ENCODE peak calls at places on chromosomes 11 and 22, in ten cellular contexts. K, S, J, F, R, B, Q, D, O and X are unnamed samples.

GRCh38 chr11:28139848-28140415 is 31.7 kb downstream of the METTL15 start:
- DNase-seq in B (no peak), S (no peak), R (no peak), J (no peak), F (no peak), Q (no peak), O (no peak), K (no peak), D (no peak), X (no peak)

GRCh38 chr11:10604340-10604748 is 35.9 kb upstream of the LYVE1 start:
- DNase-seq in B (no peak), S (no peak), O (no peak), J (no peak), R (no peak), F (no peak), Q (no peak), K (peak; percentile 38), D (no peak), X (no peak)

GRCh38 chr11:113384551-113384950 is 3.0 kb upstream of the ANKK1 start:
- DNase-seq in F (no peak), K (no peak), S (peak; percentile 89), R (no peak), J (peak; percentile 74), Q (no peak), B (no peak), O (no peak), D (peak; percentile 88), X (peak; percentile 58)

GRCh38 chr11:110196241-110196754 is 100.1 kb downstream of the RDX start:
- DNase-seq in J (peak; percentile 77), Q (no peak), K (peak; percentile 27), F (no peak), O (no peak), S (peak; percentile 79), B (no peak), R (peak; percentile 66), D (no peak), X (peak; percentile 37)

GRCh38 chr22:21791635-21792625 is 56.3 kb upstream of the YPEL1 start:
- DNase-seq in K (no peak), S (peak; percentile 40), D (no peak), Q (no peak), R (no peak), B (no peak), F (no peak), J (no peak), O (no peak), X (no peak)

GRCh38 chr22:19820880-19821522 is 33.7 kb downstream of the GNB1L start:
- DNase-seq in D (no peak), B (no peak), S (no peak), K (no peak), F (peak; percentile 47), O (peak; percentile 73), R (no peak), J (no peak), Q (no peak), X (no peak)

GRCh38 chr22:45934659-45935341 is 42.2 kb downstream of the WNT7B start:
- DNase-seq in F (peak; percentile 79), J (peak; percentile 75), S (peak; percentile 65), R (peak; percentile 81), Q (peak; percentile 8), D (no peak), B (no peak), K (peak; percentile 44), O (no peak), X (peak; percentile 77)

GRCh38 chr11:35126000-35126878 is 12.7 kb upstream of the CD44 start:
- DNase-seq in O (no peak), Q (no peak), F (no peak), B (no peak), J (no peak), D (no peak), K (no peak), S (no peak), R (no peak), X (no peak)

GRCh38 chr11:62566247-62566646 is 7.4 kb downstream of the EEF1G start:
- DNase-seq in B (no peak), D (no peak), K (no peak), R (no peak), J (no peak), O (no peak), F (no peak), Q (no peak), S (no peak), X (no peak)

GRCh38 chr11:117945047-117945820 is 16.0 kb upstream of the TMPRSS13 start:
- DNase-seq in J (no peak), Q (no peak), F (peak; percentile 45), K (peak; percentile 23), R (no peak), B (no peak), O (no peak), D (no peak), S (no peak), X (no peak)

GRCh38 chr22:49632199-49633009 is 195.3 kb downstream of the BRD1 start:
- DNase-seq in J (peak; percentile 12), R (no peak), Q (no peak), D (peak; percentile 39), K (peak; percentile 41), F (peak; percentile 91), S (peak; percentile 2), B (no peak), O (peak; percentile 79), X (no peak)

GRCh38 chr22:45887202-45888131 is 89.5 kb downstream of the WNT7B start:
- DNase-seq in B (no peak), Q (no peak), K (peak; percentile 67), J (no peak), O (peak; percentile 90), R (no peak), D (peak; percentile 84), F (no peak), S (no peak), X (no peak)

GRCh38 chr11:121687961-121688566 is 235.3 kb upstream of the SORL1-AS1 start:
- DNase-seq in B (no peak), R (no peak), Q (no peak), O (no peak), J (peak; percentile 48), D (no peak), K (no peak), F (no peak), S (peak; percentile 31), X (no peak)

GRCh38 chr22:42760806-42761565 is 40.3 kb upstream of the A4GALT start:
- DNase-seq in F (no peak), R (no peak), J (no peak), K (no peak), D (no peak), B (no peak), Q (no peak), S (no peak), O (no peak), X (no peak)

GRCh38 chr11:74403607-74404006 is 5.4 kb upstream of the PGM2L1 start:
- DNase-seq in R (no peak), D (no peak), O (no peak), K (no peak), J (no peak), F (peak; percentile 15), Q (no peak), B (no peak), S (no peak), X (no peak)
- H3K4me3 ChIP-seq in R (no peak overlapping the region), D (no peak overlapping the region), O (no peak overlapping the region), K (no peak overlapping the region), J (no peak overlapping the region), F (no peak overlapping the region), Q (no peak overlapping the region), B (no peak overlapping the region), S (no peak overlapping the region), X (no peak overlapping the region)

GRCh38 chr11:46114378-46114777 is 6.9 kb downstream of the PHF21A start:
- DNase-seq in O (no peak), K (no peak), B (no peak), S (no peak), F (no peak), J (no peak), R (no peak), Q (no peak), D (no peak), X (no peak)
- H3K4me3 ChIP-seq in O (no peak overlapping the region), K (no peak overlapping the region), B (no peak overlapping the region), S (no peak overlapping the region), F (no peak overlapping the region), J (no peak overlapping the region), R (no peak overlapping the region), Q (no peak overlapping the region), D (no peak overlapping the region), X (no peak overlapping the region)

GRCh38 chr11:2383823-2384722 is 7.0 kb downstream of the CD81 start:
- DNase-seq in B (peak; percentile 60), F (no peak), K (peak; percentile 49), Q (no peak), D (no peak), S (no peak), J (no peak), O (peak; percentile 66), R (no peak), X (no peak)
- H3K4me3 ChIP-seq in B (no peak overlapping the region), F (no peak overlapping the region), K (no peak overlapping the region), Q (peak overlapping the region; percentile 51), D (no peak overlapping the region), S (no peak overlapping the region), J (no peak overlapping the region), O (no peak overlapping the region), R (no peak overlapping the region), X (no peak overlapping the region)

DNA sequence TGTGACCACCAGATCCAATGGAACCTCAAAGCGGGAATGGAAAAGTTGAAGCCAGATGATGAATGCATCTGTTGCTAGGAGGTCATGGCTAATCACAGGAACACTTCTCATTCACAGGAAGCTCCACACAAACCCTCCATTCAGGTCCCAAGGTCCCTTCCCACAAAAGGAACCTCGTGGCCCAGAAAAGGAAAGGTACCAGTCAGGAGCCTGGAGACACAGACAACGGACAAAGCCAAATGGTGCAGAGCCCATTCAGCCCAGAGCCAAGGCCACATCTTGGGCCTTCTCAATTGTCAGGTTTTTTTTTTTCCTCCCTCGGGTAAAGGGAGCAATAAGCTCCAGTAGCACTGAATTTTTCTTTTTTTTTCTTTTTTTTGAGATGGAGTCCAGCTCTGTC is 87.0 kb downstream of the FAM168A start:
- DNase-seq in F (no peak), B (no peak), S (no peak), Q (no peak), D (no peak), K (no peak), J (no peak), O (no peak), R (no peak), X (no peak)
- H3K4me3 ChIP-seq in F (no peak overlapping the region), B (no peak overlapping the region), S (no peak overlapping the region), Q (no peak overlapping the region), D (no peak overlapping the region), K (no peak overlapping the region), J (no peak overlapping the region), O (no peak overlapping the region), R (no peak overlapping the region), X (no peak overlapping the region)

GRCh38 chr11:13205446-13205845 is 72.1 kb upstream of the BMAL1 start:
- DNase-seq in Q (no peak), J (no peak), R (no peak), D (no peak), S (no peak), O (no peak), F (no peak), K (no peak), B (no peak), X (no peak)
- H3K4me3 ChIP-seq in Q (no peak overlapping the region), J (no peak overlapping the region), R (no peak overlapping the region), D (no peak overlapping the region), S (no peak overlapping the region), O (no peak overlapping the region), F (no peak overlapping the region), K (no peak overlapping the region), B (no peak overlapping the region), X (no peak overlapping the region)